ENCODE peak calls at places on chromosomes 2 and 18, in eight cellular contexts. X is tibial artery, B is PC-9, Z is esophagus squamous epithelium, M is cardiac muscle cell, W is HCT116, K is GM23248, G is kidney. O is an unnamed sample. For H3K4me1, the result is how much of the 10 kb centered on the place peaks cover.

GRCh38 chr2:26615336-26616031 is 25.7 kb downstream of the CIB4 start:
- DNase-seq in B (no peak), G (no peak), M (no peak), K (no peak), W (peak), Z (no peak), X (peak), O (no peak)

GRCh38 chr2:3189076-3189591 is 188.5 kb downstream of the EIPR1 start:
- DNase-seq in B (no peak), Z (no peak), X (no peak), G (peak), W (no peak), K (no peak), M (no peak), O (no peak)

GRCh38 chr2:117755768-117756167 is 58.7 kb upstream of the DDX18 start:
- DNase-seq in X (no peak), Z (no peak), W (no peak), M (no peak), G (no peak), B (no peak), K (no peak), O (no peak)

GRCh38 chr2:202072737-202073396 is at the start of gene KIAA2012:
- DNase-seq in X (no peak), B (no peak), Z (no peak), M (no peak), G (no peak), W (no peak), K (no peak), O (no peak)

GRCh38 chr2:108868911-108869310 is 82.3 kb downstream of the CCDC138 start:
- DNase-seq in M (no peak), B (no peak), X (no peak), G (no peak), K (no peak), W (no peak), Z (no peak), O (peak)

GRCh38 chr2:61177727-61178549 is 15.9 kb downstream of the C2orf74 start:
- DNase-seq in K (peak), B (no peak), W (no peak), M (peak), G (peak), Z (no peak), X (peak), O (peak)

GRCh38 chr2:174590346-174590745 is 7.3 kb downstream of the WIPF1 start:
- DNase-seq in M (no peak), G (no peak), Z (no peak), W (no peak), B (no peak), X (no peak), K (no peak), O (no peak)

GRCh38 chr2:32711219-32711618 is 83.4 kb downstream of the TTC27 start:
- DNase-seq in W (no peak), X (no peak), M (peak), Z (no peak), K (peak), B (no peak), G (no peak), O (no peak)

GRCh38 chr2:71894266-71894665 is 253.4 kb downstream of the CYP26B1 start:
- DNase-seq in B (no peak), G (no peak), Z (no peak), M (no peak), X (no peak), W (no peak), K (no peak), O (no peak)

GRCh38 chr2:109497911-109498870 is 115.6 kb downstream of the SEPTIN10 start:
- DNase-seq in G (no peak), M (peak), X (no peak), K (peak), B (no peak), W (no peak), Z (no peak), O (no peak)

GRCh38 chr2:109138449-109138848 is 9.4 kb downstream of the SH3RF3 start:
- DNase-seq in G (no peak), M (no peak), W (no peak), Z (no peak), B (no peak), K (no peak), X (peak), O (no peak)

GRCh38 chr2:64610456-64610855 is 43.3 kb downstream of the SERTAD2 start:
- DNase-seq in G (no peak), B (no peak), X (no peak), Z (no peak), W (no peak), M (no peak), K (no peak), O (no peak)

GRCh38 chr18:52408800-52409302 is 68.9 kb downstream of the DCC start:
- DNase-seq in M (no peak), W (no peak), K (no peak), Z (no peak), X (no peak), B (no peak), G (no peak), O (no peak)

GRCh38 chr2:65377556-65378307 is 54.7 kb downstream of the SPRED2 start:
- DNase-seq in K (peak), G (no peak), B (peak), X (no peak), W (no peak), M (peak), Z (no peak), O (no peak)

GRCh38 chr2:120803085-120803484 is 67.4 kb downstream of the GLI2 start:
- DNase-seq in B (no peak), W (no peak), Z (no peak), X (no peak), G (no peak), K (no peak), M (no peak), O (no peak)

GRCh38 chr18:46793565-46793964 is 36.7 kb upstream of the ST8SIA5 start:
- DNase-seq in K (no peak), Z (no peak), B (no peak), W (no peak), G (no peak), X (no peak), M (no peak), O (no peak)

GRCh38 chr2:224436634-224437033 is 34.7 kb upstream of the FAM124B start:
- DNase-seq in Z (no peak), W (no peak), K (peak), B (no peak), X (no peak), G (no peak), M (peak), O (no peak)

GRCh38 chr2:168530980-168531379 is 74.9 kb downstream of the CERS6 start:
- DNase-seq in G (no peak), B (no peak), M (peak), X (no peak), Z (no peak), K (peak), W (no peak), O (no peak)

GRCh38 chr2:109380502-109381326 is 233.1 kb downstream of the SEPTIN10 start:
- DNase-seq in G (peak), Z (no peak), B (no peak), W (no peak), K (no peak), M (no peak), X (no peak), O (no peak)

GRCh38 chr2:96952976-96953610 is 33.3 kb downstream of the FAM178B start:
- DNase-seq in X (peak), K (no peak), B (no peak), W (no peak), M (peak), G (no peak), Z (no peak), O (no peak)

GRCh38 chr2:183919926-183920325 is 678.4 kb upstream of the ZNF804A start:
- DNase-seq in X (no peak), M (no peak), Z (no peak), B (no peak), W (no peak), K (no peak), G (no peak), O (no peak)

GRCh38 chr2:172995323-172996244 is 80.1 kb upstream of the MAP3K20 start:
- DNase-seq in K (peak), B (peak), W (no peak), Z (no peak), G (peak), X (no peak), M (peak), O (no peak)

GRCh38 chr2:226905718-226906438 is 70.0 kb downstream of the RHBDD1 start:
- DNase-seq in M (no peak), W (no peak), G (no peak), Z (no peak), K (no peak), B (no peak), X (no peak), O (peak)

GRCh38 chr2:179701524-179702110 is 159.8 kb downstream of the ZNF385B start:
- DNase-seq in B (peak), W (no peak), K (peak), Z (no peak), G (no peak), M (no peak), X (no peak), O (no peak)

GRCh38 chr2:112692496-112692911 is 28.3 kb upstream of the NT5DC4 start:
- DNase-seq in G (peak), K (peak), X (no peak), W (peak), Z (no peak), M (peak), B (peak), O (peak)

GRCh38 chr2:118061135-118061955 is 26.9 kb upstream of the INSIG2 start:
- DNase-seq in K (peak), X (no peak), G (no peak), Z (no peak), B (no peak), W (no peak), M (peak), O (peak)

GRCh38 chr18:79611040-79611681 is 68.4 kb upstream of the CTDP1 start:
- DNase-seq in X (peak), G (peak), K (peak), M (peak), W (peak), B (peak), Z (no peak), O (no peak)

GRCh38 chr2:235170016-235170415 is 218.2 kb downstream of the SH3BP4 start:
- DNase-seq in X (no peak), M (peak), B (peak), G (no peak), K (peak), W (no peak), Z (no peak), O (no peak)

GRCh38 chr2:150610670-150611279 is 123.3 kb upstream of the RND3 start:
- DNase-seq in Z (no peak), W (peak), X (no peak), B (peak), M (peak), K (peak), G (no peak), O (peak)

GRCh38 chr2:79116997-79117928 is 3.0 kb upstream of the REG1A start:
- DNase-seq in K (no peak), X (no peak), B (no peak), Z (no peak), G (no peak), W (no peak), M (no peak), O (no peak)

GRCh38 chr2:127661949-127662510 is 13.3 kb downstream of the LIMS2 start:
- DNase-seq in M (no peak), X (peak), G (peak), W (no peak), Z (no peak), K (peak), B (no peak), O (no peak)

GRCh38 chr2:99470957-99471356 is 18.9 kb downstream of the REV1 start:
- DNase-seq in Z (no peak), X (no peak), G (no peak), M (no peak), W (no peak), K (no peak), B (no peak), O (no peak)
- H3K4me1 ChIP-seq in Z (under half), X (under half), G (under half), M (under half), W (under half), K (under half), B (under half), O (under half)

GRCh38 chr2:12513339-12513738 is 203.4 kb upstream of the TRIB2 start:
- DNase-seq in B (no peak), W (no peak), K (no peak), G (no peak), X (no peak), M (no peak), Z (no peak), O (no peak)

GRCh38 chr2:12506846-12507245 is 209.9 kb upstream of the TRIB2 start:
- DNase-seq in B (no peak), W (no peak), Z (no peak), K (peak), M (no peak), X (no peak), G (no peak), O (no peak)

GRCh38 chr2:12514168-12514567 is 202.6 kb upstream of the TRIB2 start:
- DNase-seq in K (no peak), Z (no peak), M (no peak), G (no peak), B (no peak), X (no peak), W (no peak), O (no peak)

GRCh38 chr2:12507295-12507694 is 209.4 kb upstream of the TRIB2 start:
- DNase-seq in W (no peak), X (no peak), B (peak), G (no peak), M (peak), K (peak), Z (no peak), O (peak)

GRCh38 chr2:12510070-12510469 is 206.7 kb upstream of the TRIB2 start:
- DNase-seq in X (no peak), K (no peak), Z (no peak), G (no peak), M (no peak), B (no peak), W (no peak), O (no peak)
- H3K4me1 ChIP-seq in X (under half), K (under half), Z (under half), G (under half), M (under half), B (under half), W (under half), O (under half)

GRCh38 chr2:45894211-45894610 is 242.7 kb downstream of the PRKCE start:
- DNase-seq in Z (no peak), M (no peak), G (no peak), K (no peak), W (no peak), B (no peak), X (no peak), O (no peak)
- H3K4me1 ChIP-seq in Z (under half), M (half or more), G (under half), K (under half), W (under half), B (under half), X (under half), O (under half)

GRCh38 chr2:113899166-113899565 is 9.3 kb downstream of the ACTR3 start:
- DNase-seq in B (no peak), K (no peak), X (no peak), G (no peak), Z (no peak), M (no peak), W (no peak), O (no peak)
- H3K4me1 ChIP-seq in B (under half), K (half or more), X (half or more), G (under half), Z (under half), M (under half), W (under half), O (under half)

GRCh38 chr2:36455788-36456187 is 100.2 kb downstream of the CRIM1 start:
- DNase-seq in Z (no peak), M (no peak), B (no peak), K (peak), W (no peak), X (no peak), G (no peak), O (no peak)

GRCh38 chr2:36453652-36454051 is 98.1 kb downstream of the CRIM1 start:
- DNase-seq in X (no peak), G (no peak), K (peak), B (no peak), Z (no peak), W (no peak), M (no peak), O (no peak)

GRCh38 chr2:36456227-36456788 is 100.7 kb downstream of the CRIM1 start:
- DNase-seq in W (no peak), K (peak), Z (no peak), G (peak), M (peak), X (peak), B (no peak), O (no peak)

GRCh38 chr2:36452279-36452678 is 96.7 kb downstream of the CRIM1 start:
- DNase-seq in K (peak), G (no peak), B (no peak), W (no peak), Z (no peak), M (no peak), X (no peak), O (no peak)

GRCh38 chr2:36455011-36455410 is 99.4 kb downstream of the CRIM1 start:
- DNase-seq in X (no peak), G (no peak), M (no peak), W (no peak), Z (no peak), K (no peak), B (no peak), O (no peak)
- H3K4me1 ChIP-seq in X (half or more), G (under half), M (under half), W (under half), Z (under half), K (half or more), B (under half), O (under half)

O was measured in MM.1S.